ENCODE peak calls at places on chromosome 5, in five cellular contexts. One of them, this sample, is unnamed.

GRCh38 chr5:177598477-177598876 is 1.5 kb upstream of the B4GALT7 start:
- DNase-seq in GM12878: no peak
- DNase-seq in HepG2: no peak
- DNase-seq in K562: no peak
- DNase-seq in SK-N-SH: no peak
- DNase-seq in this sample: no peak

GRCh38 chr5:98964621-98965020 is 35.8 kb upstream of the CHD1 start:
- DNase-seq in GM12878: no peak
- DNase-seq in HepG2: no peak
- DNase-seq in K562: no peak
- DNase-seq in SK-N-SH: no peak
- DNase-seq in this sample: no peak

GRCh38 chr5:1879292-1880263 is 3.1 kb downstream of the IRX4 start:
- DNase-seq in GM12878: no peak
- DNase-seq in HepG2: no peak
- DNase-seq in K562: no peak
- DNase-seq in SK-N-SH: no peak
- DNase-seq in this sample: no peak

GRCh38 chr5:54018438-54018837 is 291.9 kb downstream of the ARL15 start:
- DNase-seq in GM12878: no peak
- DNase-seq in HepG2: no peak
- DNase-seq in K562: no peak
- DNase-seq in SK-N-SH: no peak
- DNase-seq in this sample: no peak

GRCh38 chr5:17039170-17039569 is 103.1 kb upstream of the MYO10 start:
- DNase-seq in GM12878: no peak
- DNase-seq in HepG2: no peak
- DNase-seq in K562: no peak
- DNase-seq in SK-N-SH: no peak
- DNase-seq in this sample: no peak

GRCh38 chr5:110414360-110414759 is 312.1 kb downstream of the TMEM232 start:
- DNase-seq in GM12878: no peak
- DNase-seq in HepG2: peak
- DNase-seq in K562: no peak
- DNase-seq in SK-N-SH: no peak
- DNase-seq in this sample: no peak

GRCh38 chr5:5900350-5900749 is 477.9 kb downstream of the ICE1 start:
- DNase-seq in GM12878: no peak
- DNase-seq in HepG2: no peak
- DNase-seq in K562: no peak
- DNase-seq in SK-N-SH: no peak
- DNase-seq in this sample: no peak

GRCh38 chr5:169177431-169177694 is 123.6 kb downstream of the SLIT3 start:
- DNase-seq in GM12878: no peak
- DNase-seq in HepG2: no peak
- DNase-seq in K562: no peak
- DNase-seq in SK-N-SH: no peak
- DNase-seq in this sample: no peak

GRCh38 chr5:96432245-96433065 is 593 bp downstream of the PCSK1 start:
- DNase-seq in GM12878: no peak
- DNase-seq in HepG2: no peak
- DNase-seq in K562: no peak
- DNase-seq in SK-N-SH: peak
- DNase-seq in this sample: no peak

GRCh38 chr5:1316941-1317340 is 22.1 kb upstream of the TERT start:
- DNase-seq in GM12878: no peak
- DNase-seq in HepG2: no peak
- DNase-seq in K562: no peak
- DNase-seq in SK-N-SH: no peak
- DNase-seq in this sample: no peak

GRCh38 chr5:96924016-96924443 is 11.8 kb upstream of the LNPEP start:
- DNase-seq in GM12878: no peak
- DNase-seq in HepG2: no peak
- DNase-seq in K562: no peak
- DNase-seq in SK-N-SH: peak
- DNase-seq in this sample: no peak

GRCh38 chr5:87300744-87301143 is 33.1 kb downstream of the RASA1 start:
- DNase-seq in GM12878: no peak
- DNase-seq in HepG2: peak
- DNase-seq in K562: peak
- DNase-seq in SK-N-SH: peak
- DNase-seq in this sample: peak

GRCh38 chr5:116557669-116558271 is 16.9 kb downstream of the SEMA6A start:
- DNase-seq in GM12878: no peak
- DNase-seq in HepG2: peak
- DNase-seq in K562: peak
- DNase-seq in SK-N-SH: peak
- DNase-seq in this sample: peak

GRCh38 chr5:177378884-177379883 is 5.0 kb upstream of the SLC34A1 start:
- DNase-seq in GM12878: no peak
- DNase-seq in HepG2: peak
- DNase-seq in K562: peak
- DNase-seq in SK-N-SH: no peak
- DNase-seq in this sample: peak

GRCh38 chr5:138685052-138685755 is 68.0 kb upstream of the CTNNA1 start:
- DNase-seq in GM12878: no peak
- DNase-seq in HepG2: no peak
- DNase-seq in K562: no peak
- DNase-seq in SK-N-SH: no peak
- DNase-seq in this sample: no peak

GRCh38 chr5:137833463-137833862 is 34.2 kb upstream of the MYOT start:
- DNase-seq in GM12878: no peak
- DNase-seq in HepG2: peak
- DNase-seq in K562: no peak
- DNase-seq in SK-N-SH: no peak
- DNase-seq in this sample: peak

GRCh38 chr5:17143335-17143734 is 74.1 kb upstream of the BASP1 start:
- DNase-seq in GM12878: no peak
- DNase-seq in HepG2: no peak
- DNase-seq in K562: no peak
- DNase-seq in SK-N-SH: no peak
- DNase-seq in this sample: no peak

GRCh38 chr5:151925396-151925750 is 722 bp upstream of the GLRA1 start:
- DNase-seq in GM12878: no peak
- DNase-seq in HepG2: no peak
- DNase-seq in K562: no peak
- DNase-seq in SK-N-SH: peak
- DNase-seq in this sample: no peak

GRCh38 chr5:12242960-12243888 is 339.0 kb upstream of the CTNND2 start:
- DNase-seq in GM12878: no peak
- DNase-seq in HepG2: no peak
- DNase-seq in K562: no peak
- DNase-seq in SK-N-SH: no peak
- DNase-seq in this sample: no peak

DNA sequence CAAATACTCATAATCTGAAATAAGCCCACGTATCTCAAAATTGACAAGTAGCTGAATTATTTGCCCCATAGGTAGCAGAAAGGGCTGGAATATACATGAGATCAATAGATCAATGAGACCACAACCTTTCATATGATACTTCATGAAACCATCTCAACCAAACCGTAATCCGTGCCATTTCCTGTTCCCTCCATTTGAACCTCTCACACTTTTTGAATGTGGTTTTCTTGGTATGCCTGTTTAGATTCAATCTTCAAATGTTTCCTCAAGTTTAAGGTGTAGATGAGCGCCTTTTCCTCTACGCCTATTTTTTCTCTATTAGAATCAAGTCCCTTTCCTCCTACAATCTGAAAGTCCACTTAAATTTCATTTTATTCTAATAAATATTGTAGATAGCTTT is 805.5 kb downstream of the EFNA5 start:
- DNase-seq in GM12878: no peak
- DNase-seq in HepG2: no peak
- DNase-seq in K562: no peak
- DNase-seq in SK-N-SH: no peak
- DNase-seq in this sample: no peak
- TF ChIP-seq EP300 in GM12878: no peak
- TF ChIP-seq EP300 in HepG2: no peak
- TF ChIP-seq EP300 in K562: no peak
- TF ChIP-seq EP300 in SK-N-SH: no peak
- TF ChIP-seq EP300 in this sample: no peak

DNA sequence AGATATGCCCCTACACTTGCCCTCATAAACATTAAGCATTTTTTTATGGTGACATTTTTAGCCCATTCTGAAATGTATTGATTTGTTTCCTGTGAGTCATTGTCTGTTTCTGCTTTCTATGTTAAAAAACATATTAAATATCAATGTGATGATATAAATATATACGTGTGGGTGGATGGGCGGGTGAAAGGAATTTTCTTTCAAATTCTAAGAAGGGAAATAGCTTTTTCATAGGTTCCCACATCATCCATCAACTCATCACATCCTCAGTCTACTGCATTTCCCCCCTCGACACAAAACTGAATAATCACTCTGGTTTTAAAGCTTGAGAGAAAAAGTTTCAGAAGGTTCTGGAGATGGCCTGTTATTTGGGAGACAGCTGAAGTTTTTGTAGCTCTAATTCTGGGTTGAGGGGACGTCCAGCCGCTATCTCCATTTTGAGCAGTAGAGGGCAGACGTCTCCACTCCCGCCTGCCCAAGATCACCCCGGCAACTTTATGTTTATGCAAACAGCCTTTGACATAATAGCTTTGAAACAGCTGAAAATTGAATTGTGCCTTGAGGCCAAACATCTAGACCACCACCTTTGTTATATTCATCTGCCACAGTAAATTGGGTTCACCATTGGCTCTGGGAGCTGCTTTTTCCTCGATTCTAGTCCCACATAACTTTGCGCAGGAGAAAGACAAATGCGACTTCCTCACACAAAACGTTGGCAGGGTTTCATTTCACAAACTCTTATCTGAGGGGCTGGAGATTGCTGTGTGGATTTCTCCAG is 216.2 kb upstream of the CLINT1 start:
- DNase-seq in GM12878: no peak
- DNase-seq in HepG2: peak
- DNase-seq in K562: peak
- DNase-seq in SK-N-SH: peak
- DNase-seq in this sample: peak
- TF ChIP-seq SMC3 in GM12878: peak
- TF ChIP-seq SMC3 in HepG2: peak
- TF ChIP-seq SMC3 in K562: peak
- TF ChIP-seq SMC3 in SK-N-SH: peak
- TF ChIP-seq SMC3 in this sample: peak

GRCh38 chr5:143741418-143741817 is 70.5 kb upstream of the HMHB1 start:
- DNase-seq in GM12878: no peak
- DNase-seq in HepG2: no peak
- DNase-seq in K562: no peak
- DNase-seq in SK-N-SH: no peak
- DNase-seq in this sample: no peak
- TF ChIP-seq RFX5 in GM12878: no peak
- TF ChIP-seq RFX5 in HepG2: no peak
- TF ChIP-seq RFX5 in K562: no peak
- TF ChIP-seq RFX5 in SK-N-SH: no peak
- TF ChIP-seq RFX5 in this sample: no peak

GRCh38 chr5:135236951-135237791 is 161.9 kb downstream of the MACROH2A1 start:
- DNase-seq in GM12878: no peak
- DNase-seq in HepG2: no peak
- DNase-seq in K562: no peak
- DNase-seq in SK-N-SH: no peak
- DNase-seq in this sample: no peak
- TF ChIP-seq EP300 in GM12878: no peak
- TF ChIP-seq EP300 in HepG2: no peak
- TF ChIP-seq EP300 in K562: no peak
- TF ChIP-seq EP300 in SK-N-SH: no peak
- TF ChIP-seq EP300 in this sample: no peak

GRCh38 chr5:77076961-77077820 is 9.9 kb downstream of the ZBED3 start:
- DNase-seq in GM12878: no peak
- DNase-seq in HepG2: no peak
- DNase-seq in K562: peak
- DNase-seq in SK-N-SH: peak
- DNase-seq in this sample: peak
- TF ChIP-seq SMC3 in GM12878: peak
- TF ChIP-seq SMC3 in HepG2: no peak
- TF ChIP-seq SMC3 in K562: peak
- TF ChIP-seq SMC3 in SK-N-SH: peak
- TF ChIP-seq SMC3 in this sample: peak

DNA sequence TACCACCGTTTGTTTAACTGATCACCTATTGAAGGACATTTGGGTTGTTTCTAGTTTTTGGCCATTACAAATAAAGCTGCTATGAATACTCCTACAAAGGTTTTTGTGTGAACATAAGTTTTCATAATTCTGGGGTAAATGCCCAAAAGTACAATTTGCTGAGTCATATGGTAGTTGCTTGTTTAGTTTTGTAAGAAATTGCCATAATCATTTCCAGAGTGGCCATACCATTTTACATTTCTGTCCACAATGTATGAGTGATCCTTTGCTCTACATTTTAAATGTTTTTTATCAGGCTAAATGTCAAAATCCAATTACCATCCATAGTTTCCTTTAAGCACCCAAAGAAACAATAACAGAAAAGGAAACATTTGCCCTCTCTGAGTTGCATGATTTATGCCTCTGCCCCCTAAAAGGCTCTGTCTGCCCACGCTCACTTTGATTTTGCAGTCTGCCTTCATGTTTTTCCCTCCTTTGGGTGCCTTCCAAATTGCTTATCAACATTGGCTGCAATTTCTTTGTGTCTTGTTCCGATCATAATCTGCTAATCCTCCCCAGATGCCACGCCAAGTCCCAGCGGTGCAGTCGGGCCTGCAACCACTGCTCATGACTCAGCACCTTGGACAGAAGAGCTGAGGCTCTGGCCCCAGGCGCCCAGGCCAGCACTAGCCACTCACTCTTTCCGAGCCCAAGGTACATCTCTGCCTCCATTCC is 339.2 kb downstream of the PIK3R1 start:
- DNase-seq in GM12878: no peak
- DNase-seq in HepG2: no peak
- DNase-seq in K562: peak
- DNase-seq in SK-N-SH: peak
- DNase-seq in this sample: peak
- TF ChIP-seq RFX5 in GM12878: no peak
- TF ChIP-seq RFX5 in HepG2: no peak
- TF ChIP-seq RFX5 in K562: no peak
- TF ChIP-seq RFX5 in SK-N-SH: no peak
- TF ChIP-seq RFX5 in this sample: no peak

This sample was measured in A549.